ENCODE peak calls at places on chromosomes 3 and 15, in seven cellular contexts. One of them, this sample, is unnamed.

GRCh38 chr15:45402955-45403892 is 24.9 kb upstream of the GATM start:
- DNase-seq in non-pigmented ciliary epithelial cell: no peak
- DNase-seq in MV-4-11: peak
- DNase-seq in GM20000: peak
- DNase-seq in NCI-H2081: peak
- DNase-seq in GDM1: no peak
- DNase-seq in activated CD4-positive, CD25-positive, alpha-beta regulatory T cell: no peak
- DNase-seq in this sample: peak

GRCh38 chr15:70197318-70197944 is 99.7 kb upstream of the TLE3 start:
- DNase-seq in GDM1: no peak
- DNase-seq in GM20000: no peak
- DNase-seq in activated CD4-positive, CD25-positive, alpha-beta regulatory T cell: no peak
- DNase-seq in MV-4-11: no peak
- DNase-seq in NCI-H2081: no peak
- DNase-seq in non-pigmented ciliary epithelial cell: no peak
- DNase-seq in this sample: no peak

GRCh38 chr3:25664066-25664809 is 469 bp downstream of the TOP2B start:
- DNase-seq in MV-4-11: no peak
- DNase-seq in NCI-H2081: peak
- DNase-seq in activated CD4-positive, CD25-positive, alpha-beta regulatory T cell: peak
- DNase-seq in GDM1: peak
- DNase-seq in non-pigmented ciliary epithelial cell: no peak
- DNase-seq in GM20000: peak
- DNase-seq in this sample: peak

GRCh38 chr3:171526869-171527268 is 66.7 kb upstream of the TNIK start:
- DNase-seq in GM20000: no peak
- DNase-seq in NCI-H2081: no peak
- DNase-seq in activated CD4-positive, CD25-positive, alpha-beta regulatory T cell: no peak
- DNase-seq in non-pigmented ciliary epithelial cell: peak
- DNase-seq in GDM1: no peak
- DNase-seq in MV-4-11: no peak
- DNase-seq in this sample: peak

GRCh38 chr15:101057841-101058407 is 138.8 kb downstream of the LRRK1 start:
- DNase-seq in activated CD4-positive, CD25-positive, alpha-beta regulatory T cell: no peak
- DNase-seq in MV-4-11: no peak
- DNase-seq in GM20000: no peak
- DNase-seq in non-pigmented ciliary epithelial cell: no peak
- DNase-seq in GDM1: no peak
- DNase-seq in NCI-H2081: no peak
- DNase-seq in this sample: no peak

GRCh38 chr3:195200010-195200822 is 70.7 kb downstream of the XXYLT1 start:
- DNase-seq in NCI-H2081: no peak
- DNase-seq in non-pigmented ciliary epithelial cell: no peak
- DNase-seq in activated CD4-positive, CD25-positive, alpha-beta regulatory T cell: no peak
- DNase-seq in MV-4-11: no peak
- DNase-seq in GM20000: no peak
- DNase-seq in GDM1: no peak
- DNase-seq in this sample: no peak

GRCh38 chr15:51758645-51759044 is 7.2 kb downstream of the TMOD2 start:
- DNase-seq in MV-4-11: no peak
- DNase-seq in GDM1: no peak
- DNase-seq in NCI-H2081: no peak
- DNase-seq in activated CD4-positive, CD25-positive, alpha-beta regulatory T cell: no peak
- DNase-seq in GM20000: no peak
- DNase-seq in non-pigmented ciliary epithelial cell: no peak
- DNase-seq in this sample: peak

GRCh38 chr3:127407026-127407939 is 119.4 kb upstream of the PRR20G start:
- DNase-seq in NCI-H2081: no peak
- DNase-seq in non-pigmented ciliary epithelial cell: no peak
- DNase-seq in activated CD4-positive, CD25-positive, alpha-beta regulatory T cell: no peak
- DNase-seq in GM20000: no peak
- DNase-seq in MV-4-11: no peak
- DNase-seq in GDM1: no peak
- DNase-seq in this sample: no peak

GRCh38 chr3:147301781-147302180 is 104.6 kb downstream of the ZIC4 start:
- DNase-seq in NCI-H2081: no peak
- DNase-seq in GM20000: no peak
- DNase-seq in activated CD4-positive, CD25-positive, alpha-beta regulatory T cell: no peak
- DNase-seq in non-pigmented ciliary epithelial cell: no peak
- DNase-seq in MV-4-11: no peak
- DNase-seq in GDM1: no peak
- DNase-seq in this sample: no peak

GRCh38 chr3:164781755-164782154 is 296.5 kb downstream of the SI start:
- DNase-seq in non-pigmented ciliary epithelial cell: no peak
- DNase-seq in GDM1: no peak
- DNase-seq in GM20000: no peak
- DNase-seq in activated CD4-positive, CD25-positive, alpha-beta regulatory T cell: no peak
- DNase-seq in MV-4-11: no peak
- DNase-seq in NCI-H2081: no peak
- DNase-seq in this sample: no peak

GRCh38 chr15:77656294-77656693 is 23.6 kb upstream of the LINGO1 start:
- DNase-seq in GDM1: no peak
- DNase-seq in GM20000: no peak
- DNase-seq in NCI-H2081: no peak
- DNase-seq in MV-4-11: peak
- DNase-seq in non-pigmented ciliary epithelial cell: no peak
- DNase-seq in activated CD4-positive, CD25-positive, alpha-beta regulatory T cell: no peak
- DNase-seq in this sample: no peak

GRCh38 chr3:43953814-43954241 is 263.1 kb downstream of the ABHD5 start:
- DNase-seq in non-pigmented ciliary epithelial cell: peak
- DNase-seq in NCI-H2081: no peak
- DNase-seq in MV-4-11: peak
- DNase-seq in GM20000: no peak
- DNase-seq in GDM1: no peak
- DNase-seq in activated CD4-positive, CD25-positive, alpha-beta regulatory T cell: no peak
- DNase-seq in this sample: peak

GRCh38 chr3:101292027-101292426 is 28.3 kb downstream of the IMPG2 start:
- DNase-seq in NCI-H2081: no peak
- DNase-seq in non-pigmented ciliary epithelial cell: no peak
- DNase-seq in activated CD4-positive, CD25-positive, alpha-beta regulatory T cell: no peak
- DNase-seq in GM20000: no peak
- DNase-seq in GDM1: no peak
- DNase-seq in MV-4-11: no peak
- DNase-seq in this sample: peak

GRCh38 chr3:196073188-196073838 is 8.6 kb downstream of the TFRC start:
- DNase-seq in GDM1: peak
- DNase-seq in activated CD4-positive, CD25-positive, alpha-beta regulatory T cell: peak
- DNase-seq in NCI-H2081: peak
- DNase-seq in MV-4-11: peak
- DNase-seq in non-pigmented ciliary epithelial cell: no peak
- DNase-seq in GM20000: peak
- DNase-seq in this sample: peak